ENCODE peak calls at places on chromosomes 1 and 21, in ten cellular contexts. O, T, N, P, K, R, I, G, U and Y are unnamed samples.

GRCh38 chr1:215637041-215637573 is 70.0 kb downstream of the KCTD3 start:
- DNase-seq in O (no peak), T (peak; percentile 8), N (peak; percentile 35), P (peak; percentile 1), K (no peak), R (peak; percentile 87), I (no peak), G (no peak), U (no peak), Y (peak; percentile 55)

GRCh38 chr1:3543076-3544049 is 67.9 kb downstream of the MEGF6 start:
- DNase-seq in O (peak; percentile 50), T (peak; percentile 86), N (peak; percentile 70), P (peak; percentile 12), K (no peak), R (peak; percentile 82), I (no peak), G (no peak), U (peak; percentile 65), Y (peak; percentile 88)

GRCh38 chr1:183635112-183635605 is 424 bp downstream of the ARPC5 start:
- DNase-seq in O (no peak), T (peak; percentile 80), N (peak; percentile 49), P (no peak), K (no peak), R (peak; percentile 78), I (no peak), G (peak; percentile 48), U (no peak), Y (no peak)

GRCh38 chr1:27614625-27615344 is 10.8 kb upstream of the AHDC1 start:
- DNase-seq in O (no peak), T (peak; percentile 97), N (no peak), P (no peak), K (no peak), R (no peak), I (no peak), G (no peak), U (peak; percentile 71), Y (no peak)

GRCh38 chr1:224615861-224616760 is at the start of gene CNIH3:
- DNase-seq in O (peak; percentile 56), T (peak; percentile 91), N (peak; percentile 29), P (peak; percentile 55), K (peak; percentile 38), R (no peak), I (peak; percentile 87), G (no peak), U (peak; percentile 91), Y (no peak)

GRCh38 chr1:8947127-8947691 is 1.5 kb downstream of the CA6 start:
- DNase-seq in O (no peak), T (no peak), N (no peak), P (no peak), K (no peak), R (no peak), I (no peak), G (no peak), U (no peak), Y (no peak)

GRCh38 chr1:227891223-227891954 is 56.3 kb downstream of the WNT9A start:
- DNase-seq in O (no peak), T (peak; percentile 40), N (no peak), P (no peak), K (no peak), R (peak; percentile 57), I (no peak), G (no peak), U (no peak), Y (no peak)

GRCh38 chr1:173202430-173203145 is 4.5 kb downstream of the TNFSF4 start:
- DNase-seq in O (peak; percentile 70), T (no peak), N (no peak), P (peak; percentile 83), K (no peak), R (no peak), I (peak; percentile 58), G (no peak), U (peak; percentile 70), Y (peak; percentile 81)

GRCh38 chr1:177274687-177275211 is 104.0 kb downstream of the BRINP2 start:
- DNase-seq in O (no peak), T (no peak), N (peak; percentile 26), P (peak; percentile 38), K (no peak), R (peak; percentile 75), I (no peak), G (peak; percentile 42), U (no peak), Y (peak; percentile 54)

GRCh38 chr1:3578906-3579305 is 32.4 kb downstream of the MEGF6 start:
- DNase-seq in O (no peak), T (no peak), N (no peak), P (no peak), K (no peak), R (no peak), I (no peak), G (no peak), U (no peak), Y (no peak)

GRCh38 chr1:99264201-99265021 is at the start of gene PLPPR4:
- DNase-seq in O (peak; percentile 2), T (peak; percentile 78), N (peak; percentile 57), P (peak; percentile 56), K (no peak), R (peak; percentile 63), I (no peak), G (peak; percentile 39), U (peak; percentile 87), Y (no peak)

GRCh38 chr1:33468011-33468410 is 4.4 kb upstream of the ZSCAN20 start:
- DNase-seq in O (no peak), T (no peak), N (no peak), P (no peak), K (no peak), R (no peak), I (no peak), G (no peak), U (no peak), Y (no peak)

GRCh38 chr1:41493117-41493536 is 8.6 kb upstream of the EDN2 start:
- DNase-seq in O (peak; percentile 87), T (no peak), N (peak; percentile 16), P (peak; percentile 96), K (no peak), R (no peak), I (peak; percentile 37), G (peak; percentile 14), U (no peak), Y (no peak)

GRCh38 chr21:19855522-19855921 is 1142.7 kb upstream of the NCAM2 start:
- DNase-seq in O (no peak), T (no peak), N (no peak), P (no peak), K (no peak), R (no peak), I (no peak), G (no peak), U (no peak), Y (no peak)

GRCh38 chr1:24968941-24969585 is 39.0 kb upstream of the RUNX3 start:
- DNase-seq in O (no peak), T (no peak), N (no peak), P (no peak), K (no peak), R (no peak), I (no peak), G (no peak), U (no peak), Y (no peak)

GRCh38 chr21:45001134-45002095 is 61.6 kb downstream of the SLX9 start:
- DNase-seq in O (peak; percentile 20), T (no peak), N (peak; percentile 88), P (no peak), K (no peak), R (peak; percentile 94), I (no peak), G (peak; percentile 62), U (no peak), Y (peak; percentile 41)

GRCh38 chr21:44403106-44404020 is 49.9 kb downstream of the TRPM2 start:
- DNase-seq in O (no peak), T (no peak), N (no peak), P (no peak), K (no peak), R (no peak), I (no peak), G (no peak), U (no peak), Y (no peak)

GRCh38 chr1:9418851-9419250 is 120.4 kb upstream of the SLC25A33 start:
- DNase-seq in O (no peak), T (no peak), N (no peak), P (no peak), K (no peak), R (no peak), I (no peak), G (no peak), U (no peak), Y (no peak)

GRCh38 chr1:61081135-61081636 is 1.2 kb upstream of the NFIA start:
- DNase-seq in O (no peak), T (no peak), N (no peak), P (no peak), K (peak; percentile 8), R (no peak), I (no peak), G (no peak), U (no peak), Y (no peak)

DNA sequence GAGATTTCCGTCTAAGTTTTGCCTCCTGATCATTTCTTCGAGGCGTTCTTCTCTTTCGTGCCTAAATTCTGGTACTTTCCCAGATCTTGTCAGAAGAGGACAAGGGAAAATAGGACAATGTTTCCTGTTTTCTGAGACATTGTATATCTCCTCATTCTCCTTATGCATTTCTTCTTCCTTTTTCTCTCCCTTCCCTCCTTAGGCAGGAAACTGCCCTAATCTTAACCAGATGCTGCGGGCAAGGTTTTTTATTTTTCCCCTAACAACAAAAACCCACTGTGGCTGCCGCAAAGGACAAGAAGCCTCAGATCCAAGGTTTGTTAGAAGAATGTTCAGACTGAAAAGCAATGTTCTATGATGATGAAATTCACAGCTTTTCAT is 813 bp downstream of the CTSK start:
- DNase-seq in O (no peak), T (no peak), N (no peak), P (no peak), K (no peak), R (no peak), I (no peak), G (no peak), U (no peak), Y (no peak)
- H3K4me3 ChIP-seq in O (no peak overlapping the region), T (peak overlapping the region; percentile 30), N (peak overlapping the region; percentile 39), P (peak overlapping the region; percentile 81), K (no peak overlapping the region), R (peak overlapping the region; percentile 33), I (no peak overlapping the region), G (peak overlapping the region; percentile 48), U (no peak overlapping the region), Y (peak overlapping the region; percentile 27)

GRCh38 chr1:47230692-47231313 is 1.2 kb downstream of the TAL1 start:
- DNase-seq in O (no peak), T (peak; percentile 84), N (no peak), P (no peak), K (no peak), R (no peak), I (no peak), G (no peak), U (peak; percentile 69), Y (no peak)
- H3K4me3 ChIP-seq in O (peak overlapping the region; percentile 49), T (peak overlapping the region; percentile 20), N (peak overlapping the region; percentile 62), P (no peak overlapping the region), K (no peak overlapping the region), R (peak overlapping the region; percentile 36), I (no peak overlapping the region), G (peak overlapping the region; percentile 68), U (no peak overlapping the region), Y (no peak overlapping the region)

GRCh38 chr1:6599141-6599975 is 3.3 kb downstream of the KLHL21 start:
- DNase-seq in O (no peak), T (no peak), N (peak; percentile 43), P (no peak), K (peak; percentile 59), R (no peak), I (peak; percentile 87), G (no peak), U (no peak), Y (no peak)
- H3K4me3 ChIP-seq in O (no peak overlapping the region), T (no peak overlapping the region), N (peak overlapping the region; percentile 87), P (peak overlapping the region; percentile 95), K (peak overlapping the region; percentile 81), R (peak overlapping the region; percentile 85), I (peak overlapping the region; percentile 95), G (peak overlapping the region; percentile 97), U (no peak overlapping the region), Y (peak overlapping the region; percentile 19)

GRCh38 chr1:180257028-180257386 is 26.9 kb downstream of the LHX4 start:
- DNase-seq in O (no peak), T (no peak), N (no peak), P (no peak), K (no peak), R (no peak), I (no peak), G (no peak), U (no peak), Y (no peak)
- H3K4me3 ChIP-seq in O (no peak overlapping the region), T (no peak overlapping the region), N (no peak overlapping the region), P (no peak overlapping the region), K (no peak overlapping the region), R (no peak overlapping the region), I (no peak overlapping the region), G (no peak overlapping the region), U (no peak overlapping the region), Y (no peak overlapping the region)